ENCODE peak calls at places on chromosomes 2 and 18, in nine cellular contexts. E is uterus, K is K562, L is upper lobe of left lung, Z is kidney, I is AG04450, T is MCF 10A, Y is glutamatergic neuron, M is kidney epithelial cell. R is an unnamed sample.
A peak's percentile ranks its signal among the peaks of the same experiment; 100 is the strongest.

GRCh38 chr18:21361297-21361880 is 119.4 kb downstream of the GREB1L start:
- DNase-seq in T (peak; percentile 54), L (no peak), Z (no peak), M (no peak), I (no peak), Y (no peak), E (no peak), K (no peak), R (no peak)

GRCh38 chr2:19987936-19988335 is 2.0 kb downstream of the WDR35 start:
- DNase-seq in Y (no peak), K (no peak), L (no peak), T (no peak), E (no peak), Z (no peak), I (no peak), M (no peak), R (no peak)

GRCh38 chr2:13308989-13309388 is 592.3 kb downstream of the TRIB2 start:
- DNase-seq in T (peak; percentile 1), I (no peak), K (no peak), E (no peak), M (no peak), L (no peak), Z (no peak), Y (no peak), R (no peak)

GRCh38 chr2:10447300-10448207 is 573 bp downstream of the ODC1 start:
- DNase-seq in M (no peak), Z (no peak), K (peak; percentile 50), T (peak; percentile 49), Y (peak; percentile 43), E (no peak), L (peak; percentile 73), I (no peak), R (no peak)

GRCh38 chr2:25829377-25829704 is 48.9 kb downstream of the ASXL2 start:
- DNase-seq in K (no peak), T (no peak), M (no peak), I (no peak), L (no peak), Y (no peak), E (no peak), Z (no peak), R (no peak)

GRCh38 chr2:36507408-36507812 is 90.6 kb downstream of the FEZ2 start:
- DNase-seq in Z (no peak), E (peak; percentile 42), K (peak; percentile 56), M (no peak), I (no peak), Y (peak; percentile 59), T (peak; percentile 82), L (no peak), R (no peak)

GRCh38 chr18:79380816-79381806 is 14.6 kb upstream of the NFATC1 start:
- DNase-seq in K (peak; percentile 62), Y (peak; percentile 92), E (peak; percentile 74), L (no peak), M (no peak), I (no peak), T (peak; percentile 54), Z (peak; percentile 88), R (no peak)

GRCh38 chr2:120740765-120741513 is 5.3 kb downstream of the GLI2 start:
- DNase-seq in Y (peak; percentile 73), E (no peak), T (no peak), M (no peak), L (peak; percentile 20), Z (no peak), K (no peak), I (no peak), R (no peak)

GRCh38 chr2:58925676-58926081 is 684.6 kb upstream of the FANCL start:
- DNase-seq in E (no peak), Z (no peak), M (no peak), I (no peak), L (no peak), K (peak; percentile 4), Y (no peak), T (peak; percentile 20), R (no peak)

GRCh38 chr2:100126172-100126571 is 16.2 kb downstream of the AFF3 start:
- DNase-seq in I (no peak), L (no peak), T (no peak), E (no peak), Z (no peak), Y (no peak), M (no peak), K (no peak), R (no peak)

GRCh38 chr2:156483741-156484173 is 47.6 kb downstream of the GPD2 start:
- DNase-seq in I (no peak), K (no peak), M (no peak), E (no peak), Y (no peak), Z (no peak), L (no peak), T (no peak), R (no peak)

GRCh38 chr2:174856447-174856846 is 92.2 kb upstream of the CHRNA1 start:
- DNase-seq in Z (no peak), Y (no peak), K (no peak), I (no peak), L (no peak), T (no peak), E (no peak), M (no peak), R (no peak)

GRCh38 chr18:5543036-5543671 is 643 bp downstream of the EPB41L3 start:
- DNase-seq in Z (peak; percentile 75), M (no peak), K (no peak), I (no peak), E (no peak), T (no peak), Y (peak; percentile 69), L (no peak), R (peak; percentile 54)

GRCh38 chr2:84963692-84964405 is 7.1 kb upstream of the KCMF1 start:
- DNase-seq in M (no peak), T (peak; percentile 87), L (peak; percentile 32), Y (no peak), I (peak; percentile 86), E (no peak), K (no peak), Z (no peak), R (no peak)

GRCh38 chr2:108593547-108594098 is 59.4 kb downstream of the LIMS1 start:
- DNase-seq in I (no peak), M (peak; percentile 79), T (peak; percentile 71), L (no peak), E (no peak), Z (no peak), K (no peak), Y (no peak), R (no peak)

GRCh38 chr2:28369355-28369754 is 23.3 kb upstream of the FOSL2 start:
- DNase-seq in Z (no peak), L (no peak), M (no peak), E (no peak), T (no peak), K (no peak), Y (no peak), I (no peak), R (no peak)

GRCh38 chr18:43919565-43919964 is 642.3 kb upstream of the SYT4 start:
- DNase-seq in E (no peak), Y (no peak), M (no peak), K (no peak), L (no peak), T (no peak), Z (no peak), I (no peak), R (no peak)

GRCh38 chr2:232120911-232121310 is 159.4 kb downstream of the DIS3L2 start:
- DNase-seq in I (no peak), L (no peak), K (no peak), M (no peak), Z (no peak), Y (no peak), E (no peak), T (no peak), R (no peak)

GRCh38 chr2:185522472-185522871 is 216.1 kb upstream of the FSIP2 start:
- DNase-seq in Z (no peak), T (no peak), Y (no peak), I (no peak), E (no peak), M (no peak), K (no peak), L (no peak), R (no peak)
- TF ChIP-seq CTCF in Z (no peak), T (no peak), Y (no peak), I (no peak), E (no peak), M (peak; percentile 13), K (no peak), L (no peak), R (no peak)

GRCh38 chr2:216657086-216657855 is 24.1 kb downstream of the IGFBP2 start:
- DNase-seq in Z (peak; percentile 52), K (no peak), M (no peak), L (no peak), T (no peak), Y (no peak), E (no peak), I (no peak), R (no peak)
- TF ChIP-seq CTCF in Z (no peak), K (no peak), M (no peak), L (no peak), T (no peak), Y (no peak), E (no peak), I (no peak), R (no peak)

GRCh38 chr2:151729837-151730236 is 4.4 kb downstream of the NEB start:
- DNase-seq in Y (no peak), Z (no peak), I (no peak), L (no peak), M (no peak), E (no peak), K (no peak), T (no peak), R (no peak)

GRCh38 chr2:151729416-151729811 is 4.9 kb downstream of the NEB start:
- DNase-seq in K (no peak), E (no peak), M (no peak), Y (no peak), Z (no peak), I (no peak), L (no peak), T (no peak), R (no peak)

GRCh38 chr2:151728736-151729415 is 5.4 kb downstream of the NEB start:
- DNase-seq in L (no peak), K (no peak), T (no peak), Y (no peak), Z (no peak), M (no peak), I (no peak), E (no peak), R (no peak)

GRCh38 chr2:151727593-151728552 is 6.4 kb downstream of the NEB start:
- DNase-seq in Z (no peak), M (no peak), L (no peak), K (no peak), I (no peak), Y (no peak), T (no peak), E (no peak), R (no peak)

GRCh38 chr2:151730242-151730975 is 3.9 kb downstream of the NEB start:
- DNase-seq in M (peak; percentile 19), K (no peak), Z (no peak), I (no peak), Y (no peak), T (no peak), E (no peak), L (no peak), R (no peak)
- TF ChIP-seq CTCF in M (no peak), K (no peak), Z (no peak), I (no peak), Y (no peak), T (no peak), E (no peak), L (no peak), R (no peak)

GRCh38 chr2:21317131-21317530 is 193.4 kb downstream of the TDRD15 start:
- DNase-seq in I (no peak), Z (no peak), E (peak; percentile 43), Y (peak; percentile 59), M (no peak), K (peak; percentile 81), L (peak; percentile 38), T (peak; percentile 68), R (no peak)
- TF ChIP-seq CTCF in I (peak; percentile 37), Z (peak; percentile 56), E (peak; percentile 52), Y (peak; percentile 85), M (peak; percentile 58), K (peak; percentile 62), L (peak; percentile 49), T (peak; percentile 64), R (peak; percentile 89)

R was measured in mesothelial cell of epicardium.